ENCODE peak calls at places on chromosomes 7 and 10, in four cellular contexts. M, L, T and J are unnamed samples.

GRCh38 chr10:29841724-29842649 is 207.2 kb upstream of the SVIL start:
- DNase-seq in M (no peak), L (peak), T (peak), J (peak)

GRCh38 chr7:35329026-35329425 is 75.1 kb upstream of the TBX20 start:
- DNase-seq in M (no peak), L (no peak), T (no peak), J (no peak)

GRCh38 chr7:19248681-19249080 is 103.5 kb upstream of the FERD3L start:
- DNase-seq in M (no peak), L (no peak), T (no peak), J (no peak)

GRCh38 chr7:155836216-155837125 is 24.2 kb upstream of the SHH start:
- DNase-seq in M (no peak), L (no peak), T (no peak), J (no peak)

GRCh38 chr7:130995252-130996081 is 261.5 kb upstream of the KLF14 start:
- DNase-seq in M (no peak), L (no peak), T (no peak), J (no peak)

GRCh38 chr7:47268826-47269465 is 313.0 kb downstream of the TNS3 start:
- DNase-seq in M (no peak), L (no peak), T (no peak), J (no peak)

GRCh38 chr10:29181936-29182335 is 106.9 kb upstream of the LYZL1 start:
- DNase-seq in M (no peak), L (no peak), T (no peak), J (no peak)

GRCh38 chr10:112991888-112992491 is 41.9 kb downstream of the TCF7L2 start:
- DNase-seq in M (no peak), L (no peak), T (peak), J (no peak)

GRCh38 chr7:81299711-81300110 is 380.9 kb upstream of the SEMA3C start:
- DNase-seq in M (no peak), L (no peak), T (no peak), J (no peak)

GRCh38 chr7:30709549-30709948 is 27.3 kb upstream of the CRHR2 start:
- DNase-seq in M (no peak), L (no peak), T (no peak), J (peak)

GRCh38 chr10:70145166-70145665 is 1.3 kb downstream of the TYSND1 start:
- DNase-seq in M (no peak), L (no peak), T (no peak), J (peak)

GRCh38 chr7:108142675-108143259 is 12.6 kb upstream of the LAMB4 start:
- DNase-seq in M (no peak), L (no peak), T (no peak), J (no peak)

GRCh38 chr7:76202666-76203030 is 952 bp downstream of the SRRM3 start:
- DNase-seq in M (no peak), L (no peak), T (no peak), J (no peak)

GRCh38 chr10:77846718-77847311 is 79.7 kb downstream of the DLG5 start:
- DNase-seq in M (peak), L (peak), T (peak), J (peak)

GRCh38 chr10:4254101-4254994 is 469.3 kb upstream of the KLF6 start:
- DNase-seq in M (no peak), L (no peak), T (no peak), J (no peak)

GRCh38 chr7:155590215-155591023 is 44.1 kb upstream of the CNPY1 start:
- DNase-seq in M (peak), L (no peak), T (peak), J (peak)

GRCh38 chr7:55975944-55976633 is 11.7 kb downstream of the NIPSNAP2 start:
- DNase-seq in M (no peak), L (no peak), T (no peak), J (no peak)

GRCh38 chr7:93981480-93981874 is 22.7 kb downstream of the BET1 start:
- DNase-seq in M (no peak), L (peak), T (no peak), J (peak)

GRCh38 chr10:29619273-29619672 is 15.5 kb downstream of the SVIL start:
- DNase-seq in M (no peak), L (no peak), T (peak), J (no peak)

GRCh38 chr7:159023746-159024145 is 120.9 kb downstream of the VIPR2 start:
- DNase-seq in M (no peak), L (no peak), T (no peak), J (no peak)

GRCh38 chr10:114603303-114603702 is 54.8 kb downstream of the ABLIM1 start:
- DNase-seq in M (no peak), L (no peak), T (no peak), J (no peak)

GRCh38 chr10:120607016-120607709 is 150.1 kb downstream of the PLPP4 start:
- DNase-seq in M (no peak), L (no peak), T (no peak), J (no peak)

GRCh38 chr10:92517034-92517655 is 56.7 kb downstream of the IDE start:
- DNase-seq in M (peak), L (peak), T (peak), J (peak)

GRCh38 chr7:80089341-80089740 is 45.3 kb upstream of the GNAI1 start:
- DNase-seq in M (no peak), L (no peak), T (no peak), J (no peak)

GRCh38 chr7:28052933-28053332 is 127.7 kb downstream of the JAZF1 start:
- DNase-seq in M (no peak), L (no peak), T (no peak), J (no peak)

GRCh38 chr10:46544989-46545791 is 11.3 kb downstream of the GPRIN2 start:
- DNase-seq in M (peak), L (no peak), T (no peak), J (peak)

GRCh38 chr7:77321300-77321699 is 94.8 kb downstream of the GSAP start:
- DNase-seq in M (no peak), L (no peak), T (no peak), J (no peak)

GRCh38 chr7:156034397-156034796 is 222.1 kb upstream of the SHH start:
- DNase-seq in M (no peak), L (no peak), T (no peak), J (no peak)

GRCh38 chr7:468681-469590 is 50.7 kb downstream of the PDGFA start:
- DNase-seq in M (no peak), L (no peak), T (no peak), J (no peak)

GRCh38 chr7:149776848-149777407 is 3.5 kb upstream of the ZNF467 start:
- DNase-seq in M (no peak), L (no peak), T (no peak), J (no peak)

GRCh38 chr7:23277359-23277989 is 21.7 kb upstream of the MALSU1 start:
- DNase-seq in M (peak), L (no peak), T (peak), J (no peak)

GRCh38 chr7:99201027-99201426 is 6.9 kb downstream of the KPNA7 start:
- DNase-seq in M (no peak), L (no peak), T (no peak), J (no peak)

GRCh38 chr10:53479365-53479764 is 706.8 kb upstream of the MBL2 start:
- DNase-seq in M (no peak), L (no peak), T (no peak), J (no peak)

GRCh38 chr7:66306243-66306642 is 101.1 kb downstream of the TPST1 start:
- DNase-seq in M (no peak), L (no peak), T (no peak), J (no peak)

GRCh38 chr7:17497549-17498193 is 199.2 kb downstream of the AHR start:
- DNase-seq in M (no peak), L (no peak), T (no peak), J (no peak)

GRCh38 chr10:127343831-127344230 is 147.4 kb upstream of the INSYN2A start:
- DNase-seq in M (no peak), L (no peak), T (no peak), J (no peak)

GRCh38 chr7:125090596-125090995 is 161.0 kb upstream of the POT1 start:
- DNase-seq in M (no peak), L (no peak), T (no peak), J (no peak)

GRCh38 chr7:95190515-95190914 is 133.8 kb downstream of the PON1 start:
- DNase-seq in M (no peak), L (no peak), T (peak), J (peak)
- TF ChIP-seq CTCF in M (no peak), L (peak), T (peak), J (no peak)

GRCh38 chr10:73797324-73798025 is 12.1 kb downstream of the ZSWIM8 start:
- DNase-seq in M (no peak), L (no peak), T (no peak), J (no peak)

GRCh38 chr10:73799899-73800559 is 11.4 kb downstream of the NDST2 start:
- DNase-seq in M (no peak), L (no peak), T (no peak), J (no peak)

GRCh38 chr10:73798087-73798486 is 12.7 kb downstream of the ZSWIM8 start:
- DNase-seq in M (no peak), L (no peak), T (no peak), J (no peak)

GRCh38 chr10:73800560-73801252 is 10.7 kb downstream of the NDST2 start:
- DNase-seq in M (no peak), L (no peak), T (no peak), J (no peak)

DNA sequence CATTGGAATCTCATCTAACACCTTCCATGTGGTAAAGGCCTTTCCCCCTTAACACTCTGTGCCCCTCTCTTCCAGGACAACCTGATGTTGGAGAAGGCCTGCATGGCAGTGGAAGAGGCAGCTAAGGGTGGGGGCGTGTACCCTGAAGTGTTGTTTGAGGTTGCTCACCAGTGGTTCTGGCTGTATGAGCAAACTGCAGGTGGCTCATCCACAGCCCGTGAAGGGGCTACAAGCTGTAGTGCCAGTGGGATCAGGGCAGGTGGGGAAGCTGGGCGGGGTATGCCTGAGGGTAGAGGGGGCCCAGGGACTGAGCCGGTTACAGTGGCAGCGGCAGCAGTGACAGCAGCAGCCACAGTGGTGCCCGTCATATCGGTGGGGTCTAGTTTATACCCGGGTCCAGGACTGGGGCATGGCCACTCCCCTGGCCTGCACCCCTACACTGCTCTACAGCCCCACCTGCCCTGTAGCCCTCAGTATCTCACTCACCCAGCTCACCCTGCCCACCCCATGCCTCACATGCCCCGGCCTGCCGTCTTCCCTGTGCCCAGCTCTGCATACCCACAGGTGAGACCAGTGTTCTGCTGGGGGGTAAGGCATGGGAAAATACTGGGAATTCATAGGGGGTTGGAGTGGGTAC is 12.4 kb downstream of the NDST2 start:
- DNase-seq in M (no peak), L (no peak), T (no peak), J (no peak)
- TF ChIP-seq ATF2 in M (no peak), L (no peak), T (no peak), J (no peak)

GRCh38 chr10:61776615-61777266 is 114.0 kb downstream of the CABCOCO1 start:
- DNase-seq in M (no peak), L (no peak), T (no peak), J (no peak)
- TF ChIP-seq JUN in M (no peak), L (no peak), T (no peak), J (no peak)

GRCh38 chr7:152050547-152050971 is 25.1 kb downstream of the GALNT11 start:
- DNase-seq in M (no peak), L (no peak), T (no peak), J (no peak)
- TF ChIP-seq CTCF in M (no peak), L (no peak), T (no peak), J (no peak)

GRCh38 chr10:1454428-1454827 is 282.9 kb downstream of the ADARB2 start:
- DNase-seq in M (no peak), L (no peak), T (no peak), J (no peak)
- TF ChIP-seq ATF2 in M (no peak), L (no peak), T (no peak), J (no peak)

DNA sequence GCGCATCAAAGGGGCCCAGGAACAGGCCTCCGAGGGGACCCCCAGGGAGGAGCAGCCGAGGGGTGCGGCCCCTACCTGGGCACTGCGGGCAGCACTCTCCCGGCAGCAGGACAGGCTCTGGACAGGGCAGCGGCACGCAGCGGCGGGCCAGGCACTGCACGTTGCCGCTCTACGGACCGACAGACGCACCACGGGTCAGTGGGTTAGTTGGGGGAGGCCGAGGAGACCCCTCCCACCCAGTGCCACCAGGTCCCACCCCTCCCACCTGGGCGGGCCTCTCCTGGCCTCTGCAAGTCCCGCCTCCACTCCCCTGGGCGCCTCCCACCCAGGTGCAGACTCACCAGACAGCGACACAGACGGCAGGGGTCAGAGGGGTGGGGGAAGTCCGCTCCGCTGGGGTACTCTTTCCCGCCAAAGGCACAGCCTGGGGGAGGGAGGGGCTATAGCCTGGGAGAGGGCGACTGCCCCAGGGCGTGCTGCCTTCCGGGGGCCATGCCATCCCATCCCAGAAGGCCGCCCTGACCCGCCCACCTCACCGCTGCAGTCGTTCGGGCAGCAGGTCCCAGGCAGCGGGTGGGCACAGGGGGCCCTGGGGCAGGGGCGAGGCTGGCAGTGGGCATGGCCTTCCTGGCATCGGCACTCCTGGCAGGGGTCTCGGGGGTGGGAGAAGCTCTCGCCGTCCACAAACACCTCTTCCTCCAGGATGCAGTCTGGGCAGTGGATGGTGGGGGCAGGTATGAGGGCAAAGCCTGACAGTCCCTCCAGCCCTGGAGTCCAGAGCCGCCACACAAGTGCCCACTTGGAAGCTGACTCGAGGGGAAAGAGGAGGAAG is 19.2 kb downstream of the KCP start:
- DNase-seq in M (no peak), L (peak), T (no peak), J (peak)
- TF ChIP-seq JUN in M (no peak), L (no peak), T (no peak), J (no peak)